ENCODE peak calls at places on chromosomes 12 and 14, in eight cellular contexts. X, P, F, S, B, M, U and G are unnamed samples.

GRCh38 chr14:27371209-27371608 is 773.4 kb upstream of the NOVA1 start:
- DNase-seq in X (no peak), P (no peak), F (no peak), S (no peak), B (no peak), M (no peak), U (no peak), G (no peak)

GRCh38 chr14:85444685-85445084 is 85.3 kb upstream of the FLRT2 start:
- DNase-seq in X (no peak), P (peak), F (no peak), S (no peak), B (no peak), M (no peak), U (no peak), G (no peak)

GRCh38 chr14:90664911-90665695 is 151.1 kb downstream of the TTC7B start:
- DNase-seq in X (no peak), P (peak), F (no peak), S (no peak), B (no peak), M (no peak), U (no peak), G (no peak)

GRCh38 chr14:86942939-86943338 is 1050.0 kb downstream of the GALC start:
- DNase-seq in X (no peak), P (no peak), F (no peak), S (no peak), B (no peak), M (no peak), U (no peak), G (no peak)

GRCh38 chr14:32509632-32510187 is 180.6 kb downstream of the AKAP6 start:
- DNase-seq in X (no peak), P (peak), F (peak), S (peak), B (no peak), M (no peak), U (no peak), G (no peak)

GRCh38 chr14:67373347-67373746 is 13.2 kb downstream of the EIF2S1 start:
- DNase-seq in X (no peak), P (no peak), F (no peak), S (no peak), B (no peak), M (no peak), U (no peak), G (no peak)

GRCh38 chr14:103141117-103141796 is 18.0 kb downstream of the TNFAIP2 start:
- DNase-seq in X (peak), P (peak), F (peak), S (no peak), B (no peak), M (peak), U (no peak), G (peak)

GRCh38 chr12:10363922-10364838 is 25.7 kb downstream of the KLRK1 start:
- DNase-seq in X (no peak), P (peak), F (peak), S (no peak), B (no peak), M (peak), U (no peak), G (no peak)

GRCh38 chr12:112938751-112939150 is 477 bp downstream of the OAS3 start:
- DNase-seq in X (no peak), P (no peak), F (peak), S (no peak), B (no peak), M (peak), U (no peak), G (no peak)

GRCh38 chr14:94373708-94374107 is 14.7 kb downstream of the SERPINA1 start:
- DNase-seq in X (no peak), P (peak), F (peak), S (peak), B (no peak), M (no peak), U (no peak), G (peak)

GRCh38 chr12:123614531-123614930 is 12.6 kb downstream of the DDX55 start:
- DNase-seq in X (no peak), P (peak), F (peak), S (peak), B (no peak), M (no peak), U (no peak), G (no peak)

GRCh38 chr12:80218925-80219714 is 119.8 kb downstream of the OTOGL start:
- DNase-seq in X (no peak), P (no peak), F (no peak), S (no peak), B (no peak), M (no peak), U (no peak), G (no peak)

GRCh38 chr12:50167026-50167742 is at the start of gene CERS5:
- DNase-seq in X (peak), P (peak), F (peak), S (peak), B (peak), M (peak), U (peak), G (peak)